ENCODE peak calls at places on chromosomes 5 and 9, in four cellular contexts. X is MM.1S, Y is A549, O is hepatocyte. Z is an unnamed sample.

GRCh38 chr5:112417931-112418358 is 1.1 kb downstream of the EPB41L4A start:
- DNase-seq in X (peak), O (peak), Y (no peak), Z (peak)

GRCh38 chr5:76579166-76579765 is 43.9 kb downstream of the F2RL2 start:
- DNase-seq in X (no peak), O (no peak), Y (no peak), Z (no peak)

GRCh38 chr5:154157483-154158378 is 32.8 kb upstream of the GALNT10 start:
- DNase-seq in X (no peak), Y (no peak), O (no peak), Z (no peak)

GRCh38 chr9:37978983-37979382 is 75.1 kb upstream of the SLC25A51 start:
- DNase-seq in O (no peak), X (no peak), Y (no peak), Z (no peak)

GRCh38 chr5:42813533-42813932 is 1.8 kb upstream of the SELENOP start:
- DNase-seq in X (no peak), O (no peak), Y (no peak), Z (no peak)

GRCh38 chr5:75922480-75922879 is 160.7 kb upstream of the SV2C start:
- DNase-seq in O (no peak), X (no peak), Y (no peak), Z (no peak)

GRCh38 chr5:98365126-98365525 is 408.3 kb upstream of the RGMB start:
- DNase-seq in Y (no peak), O (no peak), X (no peak), Z (no peak)

GRCh38 chr9:126631254-126631653 is 17.5 kb downstream of the LMX1B start:
- DNase-seq in X (no peak), O (no peak), Y (no peak), Z (no peak)

GRCh38 chr9:13750061-13750460 is 470.6 kb upstream of the MPDZ start:
- DNase-seq in O (no peak), X (no peak), Y (no peak), Z (no peak)

Z was measured in RPMI8226.